ENCODE peak calls at places on chromosomes 4 and X, in six cellular contexts. One of them, this sample, is unnamed.

GRCh38 chr4:186701273-186701672 is 22.4 kb downstream of the FAT1 start:
- DNase-seq in neuronal stem cell: peak; percentile 75
- DNase-seq in mammary epithelial cell: no peak
- DNase-seq in GM23248: peak; percentile 75
- DNase-seq in MM.1S: no peak
- DNase-seq in H9: peak; percentile 84
- DNase-seq in this sample: no peak

GRCh38 chr4:101346312-101346561 is 1.1 kb downstream of the PPP3CA start:
- DNase-seq in mammary epithelial cell: no peak
- DNase-seq in H9: no peak
- DNase-seq in MM.1S: no peak
- DNase-seq in GM23248: no peak
- DNase-seq in neuronal stem cell: no peak
- DNase-seq in this sample: peak; percentile 68

GRCh38 chr4:20194079-20195013 is 57.4 kb upstream of the SLIT2 start:
- DNase-seq in mammary epithelial cell: peak; percentile 51
- DNase-seq in MM.1S: no peak
- DNase-seq in GM23248: peak; percentile 90
- DNase-seq in H9: no peak
- DNase-seq in neuronal stem cell: no peak
- DNase-seq in this sample: no peak

GRCh38 chr4:83974111-83974789 is 438.3 kb downstream of the GPAT3 start:
- DNase-seq in GM23248: peak; percentile 42
- DNase-seq in neuronal stem cell: no peak
- DNase-seq in H9: no peak
- DNase-seq in mammary epithelial cell: peak; percentile 57
- DNase-seq in MM.1S: no peak
- DNase-seq in this sample: no peak

GRCh38 chrX:130296743-130297142 is 28.0 kb upstream of the ZNF280C start:
- DNase-seq in H9: no peak
- DNase-seq in GM23248: no peak
- DNase-seq in MM.1S: peak; percentile 27
- DNase-seq in mammary epithelial cell: peak; percentile 7
- DNase-seq in neuronal stem cell: no peak
- DNase-seq in this sample: no peak

GRCh38 chrX:4809571-4809970 is 1096.1 kb upstream of the PRKX start:
- DNase-seq in GM23248: no peak
- DNase-seq in H9: no peak
- DNase-seq in mammary epithelial cell: no peak
- DNase-seq in neuronal stem cell: no peak
- DNase-seq in MM.1S: no peak
- DNase-seq in this sample: no peak

GRCh38 chr4:138242076-138242829 is at the start of gene SLC7A11:
- DNase-seq in mammary epithelial cell: peak; percentile 98
- DNase-seq in MM.1S: peak; percentile 98
- DNase-seq in H9: peak; percentile 91
- DNase-seq in neuronal stem cell: peak; percentile 78
- DNase-seq in GM23248: peak; percentile 98
- DNase-seq in this sample: peak; percentile 27

GRCh38 chr4:6362896-6363295 is 93.2 kb downstream of the WFS1 start:
- DNase-seq in GM23248: peak; percentile 49
- DNase-seq in H9: peak; percentile 73
- DNase-seq in MM.1S: peak; percentile 40
- DNase-seq in mammary epithelial cell: peak; percentile 18
- DNase-seq in neuronal stem cell: peak; percentile 72
- DNase-seq in this sample: no peak

GRCh38 chr4:56937262-56937661 is 29.6 kb downstream of the REST start:
- DNase-seq in GM23248: peak; percentile 79
- DNase-seq in H9: no peak
- DNase-seq in MM.1S: no peak
- DNase-seq in mammary epithelial cell: peak; percentile 84
- DNase-seq in neuronal stem cell: no peak
- DNase-seq in this sample: no peak

GRCh38 chrX:23493941-23494374 is 159.3 kb downstream of the PTCHD1 start:
- DNase-seq in H9: no peak
- DNase-seq in MM.1S: peak; percentile 45
- DNase-seq in mammary epithelial cell: peak; percentile 60
- DNase-seq in neuronal stem cell: no peak
- DNase-seq in GM23248: no peak
- DNase-seq in this sample: no peak

GRCh38 chrX:41350150-41350975 is 16.4 kb downstream of the DDX3X start:
- DNase-seq in mammary epithelial cell: no peak
- DNase-seq in H9: no peak
- DNase-seq in MM.1S: no peak
- DNase-seq in neuronal stem cell: no peak
- DNase-seq in GM23248: peak; percentile 45
- DNase-seq in this sample: no peak

GRCh38 chr4:88880501-88881226 is 176.3 kb downstream of the FAM13A start:
- DNase-seq in mammary epithelial cell: no peak
- DNase-seq in MM.1S: no peak
- DNase-seq in GM23248: no peak
- DNase-seq in H9: no peak
- DNase-seq in neuronal stem cell: no peak
- DNase-seq in this sample: no peak

DNA sequence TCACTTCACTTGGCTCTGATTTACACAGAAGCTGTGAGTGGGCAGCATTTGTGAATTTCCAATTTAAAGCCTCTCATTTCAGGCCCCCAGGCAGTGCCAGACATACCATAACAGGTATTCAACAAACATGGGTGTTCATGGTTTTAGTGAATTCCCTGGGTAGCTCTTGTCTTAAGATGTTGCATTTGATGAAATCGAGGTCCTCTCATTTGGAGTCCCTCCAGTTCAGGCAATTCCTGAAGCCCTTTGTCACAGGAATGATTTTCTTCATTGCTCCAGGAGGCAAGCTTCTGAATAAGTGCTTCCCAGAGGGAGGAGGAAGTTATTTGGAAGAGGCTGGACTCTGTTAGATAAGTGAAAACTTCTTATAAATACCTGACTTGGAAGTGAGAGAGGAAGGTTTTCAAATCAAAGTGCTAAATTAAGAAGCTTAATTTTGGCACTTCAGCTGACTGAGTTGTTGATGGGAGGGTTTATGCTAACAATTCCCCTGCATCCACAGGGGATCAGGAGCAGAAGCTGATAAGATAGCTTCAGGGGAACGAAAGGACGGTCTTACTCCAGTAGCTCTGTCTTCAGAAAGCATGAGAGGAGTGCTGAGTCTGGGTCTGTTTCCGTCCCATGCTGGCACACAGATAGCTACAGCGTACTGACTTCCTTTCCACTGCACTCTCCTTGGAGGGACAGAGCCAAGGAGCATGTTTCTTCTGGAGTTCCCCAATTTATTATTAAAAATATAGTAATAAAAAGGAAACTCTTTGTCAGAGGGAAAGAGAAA is 543.1 kb downstream of the GBA3 start:
- DNase-seq in GM23248: no peak
- DNase-seq in MM.1S: no peak
- DNase-seq in neuronal stem cell: no peak
- DNase-seq in H9: no peak
- DNase-seq in mammary epithelial cell: no peak
- DNase-seq in this sample: no peak
- H2AFZ ChIP-seq in GM23248: no peak overlapping the region
- H2AFZ ChIP-seq in MM.1S: no peak overlapping the region
- H2AFZ ChIP-seq in neuronal stem cell: peak overlapping the region; percentile 84
- H2AFZ ChIP-seq in H9: peak overlapping the region; percentile 95
- H2AFZ ChIP-seq in mammary epithelial cell: no peak overlapping the region
- H2AFZ ChIP-seq in this sample: no peak overlapping the region

GRCh38 chrX:111445485-111445884 is 33.5 kb upstream of the DCX start:
- DNase-seq in neuronal stem cell: peak; percentile 31
- DNase-seq in GM23248: peak; percentile 48
- DNase-seq in H9: no peak
- DNase-seq in mammary epithelial cell: peak; percentile 35
- DNase-seq in MM.1S: peak; percentile 54
- DNase-seq in this sample: peak; percentile 16

GRCh38 chrX:111447298-111447697 is 35.3 kb upstream of the DCX start:
- DNase-seq in GM23248: no peak
- DNase-seq in neuronal stem cell: peak; percentile 23
- DNase-seq in H9: peak; percentile 57
- DNase-seq in MM.1S: peak; percentile 47
- DNase-seq in mammary epithelial cell: no peak
- DNase-seq in this sample: peak; percentile 20

GRCh38 chrX:111442791-111443190 is 30.8 kb upstream of the DCX start:
- DNase-seq in neuronal stem cell: no peak
- DNase-seq in MM.1S: no peak
- DNase-seq in GM23248: no peak
- DNase-seq in H9: no peak
- DNase-seq in mammary epithelial cell: no peak
- DNase-seq in this sample: no peak

GRCh38 chrX:111444881-111445280 is 32.9 kb upstream of the DCX start:
- DNase-seq in GM23248: no peak
- DNase-seq in MM.1S: peak; percentile 48
- DNase-seq in H9: no peak
- DNase-seq in mammary epithelial cell: no peak
- DNase-seq in neuronal stem cell: no peak
- DNase-seq in this sample: no peak
- H2AFZ ChIP-seq in GM23248: no peak overlapping the region
- H2AFZ ChIP-seq in MM.1S: peak overlapping the region; percentile 28
- H2AFZ ChIP-seq in H9: no peak overlapping the region
- H2AFZ ChIP-seq in mammary epithelial cell: no peak overlapping the region
- H2AFZ ChIP-seq in neuronal stem cell: peak overlapping the region; percentile 5
- H2AFZ ChIP-seq in this sample: no peak overlapping the region

GRCh38 chr4:8188743-8189550 is 10.1 kb upstream of the SH3TC1 start:
- DNase-seq in MM.1S: peak; percentile 37
- DNase-seq in GM23248: peak; percentile 43
- DNase-seq in neuronal stem cell: no peak
- DNase-seq in mammary epithelial cell: peak; percentile 98
- DNase-seq in H9: no peak
- DNase-seq in this sample: no peak

GRCh38 chr4:8192748-8193738 is 6.0 kb upstream of the SH3TC1 start:
- DNase-seq in MM.1S: peak; percentile 69
- DNase-seq in mammary epithelial cell: no peak
- DNase-seq in GM23248: peak; percentile 43
- DNase-seq in neuronal stem cell: no peak
- DNase-seq in H9: no peak
- DNase-seq in this sample: peak; percentile 78

GRCh38 chr4:8189551-8190466 is 9.3 kb upstream of the SH3TC1 start:
- DNase-seq in GM23248: no peak
- DNase-seq in neuronal stem cell: no peak
- DNase-seq in MM.1S: no peak
- DNase-seq in H9: no peak
- DNase-seq in mammary epithelial cell: no peak
- DNase-seq in this sample: peak; percentile 74

GRCh38 chr4:8188085-8188484 is 11.0 kb upstream of the SH3TC1 start:
- DNase-seq in H9: no peak
- DNase-seq in MM.1S: no peak
- DNase-seq in mammary epithelial cell: peak; percentile 55
- DNase-seq in neuronal stem cell: no peak
- DNase-seq in GM23248: peak; percentile 68
- DNase-seq in this sample: peak; percentile 36

DNA sequence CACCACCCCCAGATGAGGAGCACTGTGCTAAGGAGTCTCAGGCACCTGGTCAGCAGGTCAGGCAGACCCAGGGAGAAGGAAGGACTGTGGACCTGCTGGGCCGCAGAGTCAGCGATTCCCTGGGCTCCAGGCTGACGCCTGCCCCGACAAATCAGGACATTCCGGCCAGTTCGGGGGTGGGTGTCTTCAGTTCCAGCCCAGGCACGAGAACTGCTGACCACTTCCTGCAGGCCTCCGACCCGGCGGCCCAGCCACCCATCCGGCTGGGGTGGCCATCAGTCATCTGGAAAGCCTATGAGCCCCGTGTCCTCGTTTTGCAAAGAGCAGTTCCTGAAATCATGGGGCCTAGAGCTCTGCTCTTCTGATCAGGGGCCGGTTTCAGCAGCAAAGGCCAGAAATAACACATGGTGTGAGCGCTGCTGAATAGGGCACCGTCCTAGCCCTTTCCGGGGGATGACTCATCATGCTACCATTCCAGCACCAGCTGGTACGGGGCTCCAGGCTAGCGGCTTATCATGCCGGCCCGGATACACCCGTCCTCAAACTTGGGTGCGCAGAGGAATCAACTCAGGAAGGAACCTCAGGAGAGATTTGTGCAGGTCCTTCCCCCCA is 7.8 kb upstream of the SH3TC1 start:
- DNase-seq in neuronal stem cell: no peak
- DNase-seq in H9: no peak
- DNase-seq in mammary epithelial cell: peak; percentile 70
- DNase-seq in MM.1S: peak; percentile 63
- DNase-seq in GM23248: no peak
- DNase-seq in this sample: no peak
- H2AFZ ChIP-seq in neuronal stem cell: no peak overlapping the region
- H2AFZ ChIP-seq in H9: no peak overlapping the region
- H2AFZ ChIP-seq in mammary epithelial cell: peak overlapping the region; percentile 64
- H2AFZ ChIP-seq in MM.1S: peak overlapping the region; percentile 62
- H2AFZ ChIP-seq in GM23248: no peak overlapping the region
- H2AFZ ChIP-seq in this sample: no peak overlapping the region

GRCh38 chr4:8547108-8547911 is 32.9 kb upstream of the GPR78 start:
- DNase-seq in H9: peak; percentile 75
- DNase-seq in MM.1S: peak; percentile 47
- DNase-seq in mammary epithelial cell: peak; percentile 82
- DNase-seq in neuronal stem cell: peak; percentile 17
- DNase-seq in GM23248: peak; percentile 88
- DNase-seq in this sample: peak; percentile 36

GRCh38 chr4:8549352-8549931 is 30.8 kb upstream of the GPR78 start:
- DNase-seq in mammary epithelial cell: no peak
- DNase-seq in GM23248: no peak
- DNase-seq in H9: no peak
- DNase-seq in MM.1S: no peak
- DNase-seq in neuronal stem cell: no peak
- DNase-seq in this sample: peak; percentile 14

GRCh38 chr4:8548731-8549351 is 31.4 kb upstream of the GPR78 start:
- DNase-seq in H9: no peak
- DNase-seq in GM23248: no peak
- DNase-seq in mammary epithelial cell: no peak
- DNase-seq in neuronal stem cell: no peak
- DNase-seq in MM.1S: no peak
- DNase-seq in this sample: peak; percentile 15

GRCh38 chr4:8546766-8547107 is 33.5 kb upstream of the GPR78 start:
- DNase-seq in MM.1S: no peak
- DNase-seq in H9: no peak
- DNase-seq in neuronal stem cell: no peak
- DNase-seq in GM23248: no peak
- DNase-seq in mammary epithelial cell: no peak
- DNase-seq in this sample: no peak

DNA sequence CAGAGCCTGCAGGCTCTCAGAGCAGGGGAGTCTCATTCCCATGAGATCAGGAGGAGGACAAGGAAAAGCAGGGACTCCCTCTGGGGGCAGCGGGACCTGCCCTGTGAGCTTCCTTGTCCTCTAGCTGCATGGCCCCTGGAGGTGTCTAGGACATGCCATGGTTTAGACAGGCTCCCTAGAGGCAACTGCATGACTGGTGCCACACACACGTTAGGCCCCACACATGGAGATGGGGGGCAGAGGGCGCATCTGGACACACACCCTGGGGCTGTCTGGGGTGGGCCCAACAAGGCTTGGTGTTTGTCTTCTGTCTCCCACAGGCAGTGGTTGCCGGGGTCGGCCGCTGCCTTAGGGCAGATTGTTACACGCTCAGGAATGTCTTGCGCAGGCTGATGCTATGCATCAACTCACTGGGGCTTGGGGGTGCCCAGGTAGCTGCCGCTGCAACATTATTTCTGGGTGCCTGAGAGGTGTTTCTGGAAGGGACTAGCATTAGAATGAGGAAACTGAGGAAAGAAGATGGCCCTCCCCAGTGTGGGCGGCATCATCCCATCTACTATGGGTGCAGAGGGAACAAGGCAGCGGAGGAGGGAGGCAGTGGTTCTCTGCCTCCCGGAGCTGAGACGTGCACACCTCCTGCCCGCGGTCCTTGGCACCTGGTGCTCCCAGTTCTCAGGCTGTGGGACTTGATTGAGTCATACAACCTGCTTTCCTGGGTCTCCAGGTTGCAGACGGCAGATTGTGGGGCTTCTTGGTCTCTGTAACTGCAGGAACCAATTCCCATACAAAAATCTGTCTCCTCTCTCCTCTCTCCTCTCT is 32.1 kb upstream of the GPR78 start:
- DNase-seq in mammary epithelial cell: no peak
- DNase-seq in GM23248: no peak
- DNase-seq in MM.1S: no peak
- DNase-seq in neuronal stem cell: no peak
- DNase-seq in H9: no peak
- DNase-seq in this sample: peak; percentile 20
- H2AFZ ChIP-seq in mammary epithelial cell: no peak overlapping the region
- H2AFZ ChIP-seq in GM23248: no peak overlapping the region
- H2AFZ ChIP-seq in MM.1S: no peak overlapping the region
- H2AFZ ChIP-seq in neuronal stem cell: no peak overlapping the region
- H2AFZ ChIP-seq in H9: no peak overlapping the region
- H2AFZ ChIP-seq in this sample: no peak overlapping the region

This sample was measured in SK-N-SH.